ENCODE peak calls at places on chromosomes 16 and 17, in eight cellular contexts. G is osteoblast, U is AG04449, Q is colonic mucosa, E is breast epithelium, R is tibial artery, F is prostate gland, J is left ventricle myocardium inferior. C is an unnamed sample.

GRCh38 chr16:27305342-27305741 is 8.4 kb upstream of the IL4R start:
- DNase-seq in G (no peak), F (no peak), E (no peak), U (no peak), J (no peak), R (no peak), Q (no peak), C (no peak)

GRCh38 chr16:58494981-58495860 is 4.7 kb upstream of the NDRG4 start:
- DNase-seq in J (peak), F (no peak), E (peak), Q (peak), U (peak), R (peak), G (peak), C (peak)

GRCh38 chr16:86756882-86757703 is 178.7 kb downstream of the FOXL1 start:
- DNase-seq in E (no peak), J (no peak), U (no peak), R (no peak), F (no peak), Q (no peak), G (no peak), C (no peak)

GRCh38 chr17:45220079-45220478 is 1.6 kb upstream of the FMNL1 start:
- DNase-seq in F (no peak), G (peak), U (no peak), R (no peak), Q (no peak), J (no peak), E (no peak), C (no peak)

GRCh38 chr17:36945959-36946725 is 2.6 kb upstream of the AATF start:
- DNase-seq in U (no peak), E (no peak), J (no peak), F (no peak), R (no peak), G (peak), Q (no peak), C (no peak)

GRCh38 chr17:60169921-60170817 is 20.4 kb downstream of the CA4 start:
- DNase-seq in J (peak), F (no peak), R (no peak), Q (peak), U (no peak), G (peak), E (no peak), C (no peak)

GRCh38 chr16:4319454-4319853 is 3.6 kb downstream of the GLIS2 start:
- DNase-seq in G (peak), Q (peak), R (peak), J (no peak), U (no peak), F (no peak), E (no peak), C (no peak)

GRCh38 chr16:74936902-74937560 is 47.9 kb downstream of the WDR59 start:
- DNase-seq in U (peak), Q (no peak), J (no peak), R (no peak), F (no peak), E (no peak), G (peak), C (peak)

GRCh38 chr17:80001376-80001775 is 34.3 kb downstream of the TBC1D16 start:
- DNase-seq in R (no peak), J (no peak), U (no peak), Q (no peak), G (no peak), F (no peak), E (no peak), C (no peak)

GRCh38 chr17:29115906-29116651 is 64.1 kb downstream of the MYO18A start:
- DNase-seq in G (peak), R (no peak), F (no peak), Q (no peak), J (no peak), E (no peak), U (no peak), C (no peak)

GRCh38 chr17:56000411-56000810 is 152.9 kb upstream of the ANKFN1 start:
- DNase-seq in Q (no peak), F (no peak), J (no peak), G (no peak), R (no peak), U (no peak), E (no peak), C (no peak)

GRCh38 chr17:55996826-55997225 is 156.4 kb upstream of the ANKFN1 start:
- DNase-seq in R (no peak), Q (no peak), G (peak), E (no peak), U (no peak), F (no peak), J (no peak), C (no peak)
- TF ChIP-seq CTCF in R (no peak), Q (no peak), G (peak), E (no peak), U (no peak), F (no peak), J (no peak), C (no peak)

DNA sequence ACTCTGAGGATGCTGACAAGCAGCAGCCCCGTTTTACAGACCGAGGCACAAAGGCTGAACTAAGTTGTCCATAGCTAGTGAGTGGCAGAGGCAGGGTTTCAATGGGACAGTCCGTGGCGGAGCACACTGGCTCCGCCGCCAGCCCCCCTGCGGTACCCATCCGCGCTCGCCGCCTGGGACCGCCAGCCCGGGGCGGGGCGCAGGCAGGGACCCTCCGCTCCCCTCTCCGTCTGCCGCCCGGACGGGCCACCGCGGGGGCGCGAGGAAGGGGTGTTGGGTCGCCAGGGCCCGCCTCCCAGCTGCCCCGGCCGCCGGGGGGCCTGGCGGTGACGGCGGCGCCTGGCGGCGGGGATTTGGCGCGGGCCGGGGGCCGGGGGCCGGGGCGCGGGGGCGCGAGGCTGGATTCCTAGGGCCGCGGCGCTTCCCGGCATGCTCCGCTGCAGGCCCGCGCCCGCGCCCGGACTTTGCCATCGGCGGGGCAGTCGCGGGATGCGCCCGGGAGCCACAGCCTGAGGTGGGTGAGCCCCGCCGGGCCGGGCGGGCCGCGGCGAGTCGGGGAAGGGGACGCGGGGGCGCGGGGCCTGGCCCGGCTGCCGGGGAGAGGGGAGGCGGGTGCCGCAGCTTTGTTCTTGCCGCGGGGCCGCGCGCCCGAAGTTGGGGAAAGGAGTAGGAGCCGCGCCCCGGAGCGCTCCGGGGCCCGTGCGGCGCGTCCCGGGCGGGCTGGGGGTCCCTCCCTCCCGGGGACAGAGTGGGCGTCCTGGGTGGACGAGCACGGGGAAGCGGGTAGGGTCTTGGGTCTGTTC is at the start of gene TMEM98:
- DNase-seq in G (peak), R (no peak), F (no peak), J (peak), E (no peak), U (no peak), Q (peak), C (no peak)
- H3K4me3 ChIP-seq in G (peak), R (peak), F (peak), J (peak), E (peak), U (peak), Q (peak), C (peak)

DNA sequence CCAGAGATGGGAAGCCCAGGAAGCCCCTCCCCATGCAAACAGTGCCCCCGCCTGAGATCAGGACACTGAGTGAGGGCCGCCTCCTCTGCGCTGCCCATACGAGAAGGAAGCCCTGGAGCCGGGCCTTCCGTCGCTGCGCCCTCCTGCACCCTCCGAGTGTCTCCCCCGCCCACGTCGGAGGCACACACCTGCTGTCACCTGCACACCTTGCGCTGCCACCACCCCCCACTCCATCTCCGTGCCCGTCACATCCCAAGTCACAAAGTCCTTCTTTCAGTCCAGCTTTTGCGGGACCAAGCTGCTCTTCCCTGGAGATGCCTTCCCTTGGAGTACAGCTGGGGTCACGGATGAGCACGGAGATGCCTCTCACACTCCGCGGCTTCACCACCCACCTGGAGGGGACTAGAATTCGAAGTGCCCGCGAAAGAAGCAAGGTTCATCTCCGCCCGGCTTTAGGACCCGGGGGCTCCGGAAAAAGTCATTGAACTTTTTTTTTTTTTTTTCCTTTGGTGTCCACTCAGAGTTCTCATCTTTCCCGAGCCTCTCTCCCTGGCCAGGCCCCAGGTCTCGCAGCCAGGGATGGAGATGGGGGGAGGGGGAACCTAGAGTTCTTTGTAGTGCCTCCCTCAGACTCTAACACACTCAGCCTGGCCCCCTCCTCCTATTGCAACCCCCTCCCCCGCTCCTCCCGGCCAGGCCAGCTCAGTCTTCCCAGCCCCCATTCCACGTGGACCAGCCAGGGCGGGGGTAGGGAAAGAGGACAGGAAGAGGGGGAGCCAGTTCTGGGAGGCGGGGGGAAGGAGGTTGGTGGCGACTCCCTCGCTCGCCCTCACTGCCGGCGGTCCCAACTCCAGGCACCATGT is at the start of gene FKBP10:
- DNase-seq in U (no peak), Q (peak), J (peak), G (peak), R (peak), F (peak), E (no peak), C (peak)
- TF ChIP-seq CTCF in U (no peak), Q (no peak), J (no peak), G (no peak), R (no peak), F (no peak), E (no peak), C (no peak)

DNA sequence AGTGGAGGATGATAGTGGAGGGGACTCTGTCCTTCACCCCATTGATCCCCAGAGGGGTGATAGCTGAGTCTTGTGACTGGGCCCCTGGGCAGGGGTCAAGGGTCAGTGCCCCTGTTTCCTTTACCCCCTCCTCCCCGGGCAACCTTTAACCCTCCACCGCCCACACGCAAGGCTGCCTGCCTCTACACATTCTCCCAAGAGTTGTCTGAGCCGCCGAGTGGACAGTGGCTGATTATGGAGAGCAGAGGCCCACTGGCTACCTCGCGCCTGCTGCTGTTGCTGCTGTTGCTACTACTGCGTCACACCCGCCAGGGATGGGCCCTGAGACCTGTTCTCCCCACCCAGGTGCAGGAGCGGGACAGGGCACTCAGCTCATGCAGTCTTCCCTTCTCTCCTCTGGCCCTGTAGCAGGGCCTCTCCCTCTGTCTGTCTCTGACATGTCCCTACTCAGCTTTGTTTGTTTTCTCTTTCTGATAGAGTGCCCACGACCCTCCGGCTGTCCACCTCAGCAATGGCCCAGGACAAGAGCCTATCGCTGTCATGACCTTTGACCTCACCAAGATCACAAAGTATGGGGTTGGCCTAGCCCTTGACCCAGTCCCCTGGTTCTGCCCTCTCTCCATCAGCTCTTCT is at the start of gene SHBG:
- DNase-seq in Q (no peak), E (no peak), F (no peak), G (no peak), R (no peak), U (no peak), J (no peak), C (no peak)
- H3K4me3 ChIP-seq in Q (no peak), E (no peak), F (no peak), G (no peak), R (no peak), U (no peak), J (no peak), C (no peak)

GRCh38 chr17:58272367-58273280 is 8.1 kb downstream of the MPO start:
- DNase-seq in G (peak), E (no peak), U (no peak), R (no peak), Q (no peak), J (no peak), F (no peak), C (no peak)

GRCh38 chr17:58268774-58269556 is 11.8 kb downstream of the MPO start:
- DNase-seq in U (no peak), G (peak), J (no peak), Q (no peak), R (no peak), F (no peak), E (no peak), C (no peak)

GRCh38 chr17:58271532-58271931 is 9.2 kb downstream of the MPO start:
- DNase-seq in E (no peak), Q (no peak), U (no peak), J (no peak), F (no peak), R (no peak), G (peak), C (no peak)

GRCh38 chr17:58269557-58270291 is 11.0 kb downstream of the MPO start:
- DNase-seq in Q (no peak), R (no peak), G (peak), F (no peak), J (no peak), E (no peak), U (no peak), C (no peak)

DNA sequence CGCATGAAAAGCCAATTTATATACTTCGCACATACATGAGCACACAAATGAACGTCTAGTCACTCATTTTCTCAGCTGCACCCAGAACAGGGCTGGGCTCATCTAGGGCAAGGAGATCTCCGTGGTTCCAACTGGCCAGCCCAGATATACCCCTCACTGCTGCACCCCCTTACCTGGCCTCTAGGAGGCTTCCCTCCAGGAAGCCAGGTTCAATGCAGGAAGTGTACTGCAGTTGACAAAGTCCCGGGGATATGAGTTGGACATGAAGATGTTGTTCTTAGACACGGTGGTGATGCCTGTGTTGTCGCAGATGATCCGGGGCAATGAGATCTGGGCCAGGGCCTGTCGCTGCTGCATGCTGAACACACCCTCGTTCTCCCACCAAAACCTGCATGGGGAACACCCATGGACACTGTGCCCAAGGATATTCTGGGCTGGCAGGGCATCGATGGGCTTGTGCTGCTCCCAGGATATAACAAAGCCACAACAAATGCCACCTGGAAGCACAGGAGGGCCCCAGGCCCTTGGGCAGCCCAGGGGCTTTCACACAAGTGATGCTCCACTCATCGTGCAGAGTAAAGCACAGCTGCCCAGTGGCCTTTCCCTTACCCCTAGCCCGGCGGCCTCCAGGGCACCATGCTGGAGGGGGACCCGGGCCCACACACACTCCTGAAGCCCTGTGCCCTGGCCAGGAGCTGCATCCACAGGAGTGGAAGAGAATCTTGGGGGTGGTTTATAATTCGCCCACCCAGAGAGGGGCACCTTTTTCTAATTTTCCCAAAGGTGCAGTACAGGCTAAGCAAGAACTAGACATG is 10.1 kb downstream of the MPO start:
- DNase-seq in F (no peak), G (peak), R (no peak), U (no peak), E (no peak), Q (no peak), J (no peak), C (no peak)
- TF ChIP-seq CTCF in F (no peak), G (no peak), R (no peak), U (no peak), E (no peak), Q (no peak), J (no peak), C (peak)

GRCh38 chr17:76642032-76642561 is 1.5 kb downstream of the ST6GALNAC1 start:
- DNase-seq in G (no peak), R (no peak), E (no peak), Q (no peak), F (no peak), J (no peak), U (no peak), C (no peak)
- H3K4me3 ChIP-seq in G (no peak), R (no peak), E (no peak), Q (peak), F (no peak), J (peak), U (no peak), C (no peak)

GRCh38 chr17:49574283-49574892 is 1.3 kb upstream of the NXPH3 start:
- DNase-seq in Q (no peak), E (no peak), G (peak), J (no peak), F (no peak), U (no peak), R (no peak), C (no peak)
- TF ChIP-seq CTCF in Q (no peak), E (no peak), G (no peak), J (no peak), F (no peak), U (no peak), R (no peak), C (no peak)

GRCh38 chr16:66880288-66881013 is at the start of gene PDP2:
- DNase-seq in J (peak), F (peak), E (peak), G (peak), U (peak), Q (peak), R (peak), C (peak)

GRCh38 chr16:66881560-66881959 is 1.2 kb downstream of the PDP2 start:
- DNase-seq in R (no peak), E (no peak), G (no peak), Q (no peak), F (no peak), U (no peak), J (no peak), C (no peak)

GRCh38 chr16:66882702-66883101 is 2.4 kb downstream of the PDP2 start:
- DNase-seq in F (no peak), G (no peak), R (no peak), Q (no peak), J (no peak), E (no peak), U (no peak), C (no peak)

GRCh38 chr16:66881014-66881417 is 701 bp downstream of the PDP2 start:
- DNase-seq in Q (no peak), J (no peak), F (no peak), R (no peak), E (no peak), U (no peak), G (peak), C (no peak)

DNA sequence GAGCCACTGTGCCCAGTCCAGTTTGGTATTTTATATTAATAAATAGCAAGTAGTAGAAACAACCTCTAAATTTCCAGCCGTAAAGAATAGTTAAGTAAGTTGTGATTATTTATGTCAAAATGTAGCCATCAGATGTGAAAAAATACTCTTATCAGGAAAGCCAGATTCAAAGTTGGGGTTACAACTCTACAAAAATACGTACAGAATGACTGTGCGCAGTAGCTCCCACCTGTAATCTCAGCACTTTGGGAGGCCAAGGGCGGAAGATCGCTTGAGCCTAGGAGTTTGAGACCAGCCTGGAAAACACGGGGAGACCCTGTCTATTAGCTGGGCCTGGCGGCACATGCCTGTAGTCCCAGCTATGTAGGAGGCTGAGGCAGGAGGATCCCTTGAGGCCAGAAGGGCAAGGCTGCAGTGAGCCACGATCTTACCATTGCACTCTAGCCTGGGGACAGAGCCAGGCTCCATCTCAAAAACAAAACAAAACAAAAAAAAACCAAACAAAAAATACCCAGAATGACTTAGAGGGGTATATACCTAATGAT is 1.7 kb downstream of the PDP2 start:
- DNase-seq in E (no peak), U (no peak), F (no peak), R (no peak), G (no peak), Q (no peak), J (no peak), C (no peak)
- H3K4me3 ChIP-seq in E (no peak), U (no peak), F (no peak), R (peak), G (no peak), Q (no peak), J (no peak), C (no peak)

GRCh38 chr17:76816590-76817135 is 51.5 kb upstream of the MGAT5B start:
- DNase-seq in J (peak), F (peak), Q (no peak), G (peak), E (no peak), R (no peak), U (no peak), C (peak)
- TF ChIP-seq CTCF in J (peak), F (no peak), Q (no peak), G (peak), E (peak), R (no peak), U (peak), C (peak)